ENCODE peak calls at places on chromosomes 13 and 19, in seven cellular contexts. C is H54; S is GDM1; D is stimulated activated CD8-positive, alpha-beta memory T cell treated with anti-CD3 and anti-CD28 coated beads, Interleukin-15, amount 100 ng/mL, for 4 hours; K is GM12878; B is T follicular helper cell; Y is AG08395. J is an unnamed sample.

GRCh38 chr19:47352095-47352494 is 3.0 kb downstream of the DHX34 start:
- DNase-seq in C (no peak), S (no peak), D (no peak), K (no peak), B (no peak), Y (no peak), J (peak)

GRCh38 chr13:57739089-57739488 is 107.5 kb downstream of the PCDH17 start:
- DNase-seq in C (no peak), S (no peak), D (no peak), K (no peak), B (no peak), Y (no peak), J (no peak)

GRCh38 chr13:29954082-29955043 is 103.9 kb upstream of the UBL3 start:
- DNase-seq in C (no peak), S (no peak), D (no peak), K (no peak), B (peak), Y (no peak), J (no peak)

GRCh38 chr13:102693781-102694180 is 1.1 kb downstream of the METTL21C start:
- DNase-seq in C (no peak), S (no peak), D (no peak), K (no peak), B (no peak), Y (peak), J (peak)

GRCh38 chr13:53238241-53238640 is 209.6 kb downstream of the OLFM4 start:
- DNase-seq in C (no peak), S (no peak), D (no peak), K (no peak), B (no peak), Y (no peak), J (no peak)

GRCh38 chr13:40470665-40471064 is 195.8 kb downstream of the FOXO1 start:
- DNase-seq in C (no peak), S (no peak), D (no peak), K (no peak), B (no peak), Y (no peak), J (no peak)

GRCh38 chr19:23571175-23571574 is 115.8 kb downstream of the ZNF675 start:
- DNase-seq in C (no peak), S (no peak), D (no peak), K (no peak), B (no peak), Y (no peak), J (no peak)

GRCh38 chr13:112956516-112957294 is 12.3 kb upstream of the MCF2L start:
- DNase-seq in C (no peak), S (no peak), D (no peak), K (no peak), B (no peak), Y (no peak), J (no peak)

GRCh38 chr13:99123101-99124045 is 77.3 kb upstream of the UBAC2 start:
- DNase-seq in C (no peak), S (no peak), D (no peak), K (no peak), B (no peak), Y (peak), J (peak)

GRCh38 chr13:103812966-103813365 is 746.7 kb upstream of the SLC10A2 start:
- DNase-seq in C (no peak), S (no peak), D (no peak), K (no peak), B (no peak), Y (no peak), J (no peak)

GRCh38 chr19:9565900-9566705 is 18.2 kb downstream of the ZNF121 start:
- DNase-seq in C (no peak), S (no peak), D (no peak), K (no peak), B (no peak), Y (no peak), J (no peak)

GRCh38 chr19:10191347-10191746 is 3.4 kb downstream of the DNMT1 start:
- DNase-seq in C (no peak), S (no peak), D (no peak), K (no peak), B (no peak), Y (peak), J (peak)

GRCh38 chr19:31285744-31286143 is 63.5 kb downstream of the TSHZ3 start:
- DNase-seq in C (peak), S (no peak), D (no peak), K (no peak), B (no peak), Y (peak), J (no peak)

GRCh38 chr19:48739400-48739825 is 997 bp downstream of the RASIP1 start:
- DNase-seq in C (no peak), S (no peak), D (no peak), K (no peak), B (no peak), Y (no peak), J (peak)

GRCh38 chr13:110521946-110522345 is 39.6 kb downstream of the RAB20 start:
- DNase-seq in C (no peak), S (no peak), D (no peak), K (no peak), B (no peak), Y (no peak), J (peak)

GRCh38 chr13:96781141-96781540 is 213.1 kb downstream of the OXGR1 start:
- DNase-seq in C (no peak), S (no peak), D (no peak), K (no peak), B (no peak), Y (no peak), J (no peak)

GRCh38 chr13:73201601-73202000 is 142.8 kb downstream of the KLF5 start:
- DNase-seq in C (no peak), S (no peak), D (no peak), K (no peak), B (no peak), Y (no peak), J (no peak)

GRCh38 chr13:57813641-57814040 is 182.1 kb downstream of the PCDH17 start:
- DNase-seq in C (no peak), S (no peak), D (no peak), K (no peak), B (no peak), Y (no peak), J (no peak)

GRCh38 chr13:86082116-86082515 is 282.9 kb upstream of the SLITRK6 start:
- DNase-seq in C (no peak), S (no peak), D (no peak), K (no peak), B (no peak), Y (no peak), J (no peak)

J was measured in osteoblast.